ENCODE peak calls at places on chromosome 2, in six cellular contexts. One of them, this sample, is unnamed. For H3K9me3 and H3K36me3, the result is how much of the 10 kb centered on the place peaks cover.

GRCh38 chr2:189613077-189613636 is 32.6 kb upstream of the SLC40A1 start:
- DNase-seq in PC-3: no peak
- DNase-seq in fibroblast of lung: peak
- DNase-seq in right lobe of liver: no peak
- DNase-seq in uterus: peak
- DNase-seq in sigmoid colon: no peak
- DNase-seq in this sample: peak

GRCh38 chr2:109128048-109128465 is 948 bp upstream of the SH3RF3 start:
- DNase-seq in PC-3: peak
- DNase-seq in fibroblast of lung: peak
- DNase-seq in right lobe of liver: peak
- DNase-seq in uterus: peak
- DNase-seq in sigmoid colon: peak
- DNase-seq in this sample: peak

GRCh38 chr2:33670392-33670937 is 71.4 kb upstream of the FAM98A start:
- DNase-seq in PC-3: peak
- DNase-seq in fibroblast of lung: no peak
- DNase-seq in right lobe of liver: no peak
- DNase-seq in uterus: no peak
- DNase-seq in sigmoid colon: no peak
- DNase-seq in this sample: no peak

GRCh38 chr2:70893186-70893585 is 42.5 kb upstream of the ATP6V1B1 start:
- DNase-seq in PC-3: no peak
- DNase-seq in fibroblast of lung: no peak
- DNase-seq in right lobe of liver: no peak
- DNase-seq in uterus: no peak
- DNase-seq in sigmoid colon: no peak
- DNase-seq in this sample: no peak

GRCh38 chr2:52512760-52513159 is 1254.8 kb upstream of the CHAC2 start:
- DNase-seq in PC-3: no peak
- DNase-seq in fibroblast of lung: no peak
- DNase-seq in right lobe of liver: no peak
- DNase-seq in uterus: no peak
- DNase-seq in sigmoid colon: no peak
- DNase-seq in this sample: no peak

GRCh38 chr2:117858892-117859531 is 44.5 kb downstream of the DDX18 start:
- DNase-seq in PC-3: no peak
- DNase-seq in fibroblast of lung: no peak
- DNase-seq in right lobe of liver: no peak
- DNase-seq in uterus: no peak
- DNase-seq in sigmoid colon: no peak
- DNase-seq in this sample: no peak

GRCh38 chr2:217835931-217836881 is 166.6 kb downstream of the TNS1 start:
- DNase-seq in PC-3: no peak
- DNase-seq in fibroblast of lung: peak
- DNase-seq in right lobe of liver: no peak
- DNase-seq in uterus: peak
- DNase-seq in sigmoid colon: peak
- DNase-seq in this sample: peak

GRCh38 chr2:235343869-235344268 is 150.0 kb upstream of the AGAP1 start:
- DNase-seq in PC-3: no peak
- DNase-seq in fibroblast of lung: peak
- DNase-seq in right lobe of liver: no peak
- DNase-seq in uterus: no peak
- DNase-seq in sigmoid colon: no peak
- DNase-seq in this sample: peak

GRCh38 chr2:54975598-54976507 is 74.4 kb downstream of the RTN4 start:
- DNase-seq in PC-3: no peak
- DNase-seq in fibroblast of lung: no peak
- DNase-seq in right lobe of liver: no peak
- DNase-seq in uterus: no peak
- DNase-seq in sigmoid colon: no peak
- DNase-seq in this sample: no peak

GRCh38 chr2:54572636-54573531 is 116.8 kb downstream of the SPTBN1 start:
- DNase-seq in PC-3: peak
- DNase-seq in fibroblast of lung: peak
- DNase-seq in right lobe of liver: no peak
- DNase-seq in uterus: no peak
- DNase-seq in sigmoid colon: no peak
- DNase-seq in this sample: no peak

GRCh38 chr2:46097714-46098480 is 199.3 kb upstream of the EPAS1 start:
- DNase-seq in PC-3: peak
- DNase-seq in fibroblast of lung: peak
- DNase-seq in right lobe of liver: no peak
- DNase-seq in uterus: peak
- DNase-seq in sigmoid colon: peak
- DNase-seq in this sample: peak

DNA sequence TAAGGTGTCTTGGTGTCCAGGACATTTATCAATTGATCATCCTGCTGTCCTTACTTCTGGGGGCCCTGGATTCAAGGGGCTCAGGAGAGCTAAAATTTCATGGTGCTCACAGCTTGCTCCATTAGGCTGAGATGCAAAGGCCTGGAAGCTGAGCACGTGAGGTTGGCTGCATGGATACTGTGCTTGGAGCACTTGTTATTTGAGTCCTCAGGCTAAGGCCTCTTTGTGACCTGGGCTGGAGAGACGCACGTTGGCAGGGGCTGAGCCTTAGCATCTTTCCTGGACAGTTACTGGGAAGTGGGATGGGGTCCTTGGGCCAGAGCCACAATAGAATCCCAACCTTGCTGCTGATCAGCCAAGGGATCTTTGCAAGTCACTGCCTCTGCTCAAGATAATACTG is 151.2 kb upstream of the HS6ST1 start:
- DNase-seq in PC-3: no peak
- DNase-seq in fibroblast of lung: no peak
- DNase-seq in right lobe of liver: no peak
- DNase-seq in uterus: no peak
- DNase-seq in sigmoid colon: no peak
- DNase-seq in this sample: no peak
- H3K9me3 ChIP-seq in PC-3: under half
- H3K9me3 ChIP-seq in fibroblast of lung: under half
- H3K9me3 ChIP-seq in right lobe of liver: under half
- H3K9me3 ChIP-seq in uterus: under half
- H3K9me3 ChIP-seq in sigmoid colon: under half
- H3K9me3 ChIP-seq in this sample: under half

GRCh38 chr2:4354164-4354563 is 650.8 kb downstream of the DCDC2C start:
- DNase-seq in PC-3: peak
- DNase-seq in fibroblast of lung: peak
- DNase-seq in right lobe of liver: no peak
- DNase-seq in uterus: no peak
- DNase-seq in sigmoid colon: no peak
- DNase-seq in this sample: no peak

GRCh38 chr2:4358855-4359254 is 655.5 kb downstream of the DCDC2C start:
- DNase-seq in PC-3: no peak
- DNase-seq in fibroblast of lung: no peak
- DNase-seq in right lobe of liver: no peak
- DNase-seq in uterus: no peak
- DNase-seq in sigmoid colon: no peak
- DNase-seq in this sample: no peak

GRCh38 chr2:4353668-4354067 is 650.3 kb downstream of the DCDC2C start:
- DNase-seq in PC-3: no peak
- DNase-seq in fibroblast of lung: no peak
- DNase-seq in right lobe of liver: no peak
- DNase-seq in uterus: no peak
- DNase-seq in sigmoid colon: no peak
- DNase-seq in this sample: no peak

GRCh38 chr2:4354678-4355077 is 651.3 kb downstream of the DCDC2C start:
- DNase-seq in PC-3: peak
- DNase-seq in fibroblast of lung: no peak
- DNase-seq in right lobe of liver: no peak
- DNase-seq in uterus: no peak
- DNase-seq in sigmoid colon: no peak
- DNase-seq in this sample: peak
- TF ChIP-seq CTCF in PC-3: peak
- TF ChIP-seq CTCF in fibroblast of lung: no peak
- TF ChIP-seq CTCF in right lobe of liver: peak
- TF ChIP-seq CTCF in uterus: no peak
- TF ChIP-seq CTCF in sigmoid colon: no peak
- TF ChIP-seq CTCF in this sample: peak

GRCh38 chr2:135159191-135159590 is 107.1 kb downstream of the RAB3GAP1 start:
- DNase-seq in PC-3: no peak
- DNase-seq in fibroblast of lung: no peak
- DNase-seq in right lobe of liver: no peak
- DNase-seq in uterus: no peak
- DNase-seq in sigmoid colon: no peak
- DNase-seq in this sample: no peak
- H3K36me3 ChIP-seq in PC-3: under half
- H3K36me3 ChIP-seq in fibroblast of lung: under half
- H3K36me3 ChIP-seq in right lobe of liver: under half
- H3K36me3 ChIP-seq in uterus: under half
- H3K36me3 ChIP-seq in sigmoid colon: half or more
- H3K36me3 ChIP-seq in this sample: under half

DNA sequence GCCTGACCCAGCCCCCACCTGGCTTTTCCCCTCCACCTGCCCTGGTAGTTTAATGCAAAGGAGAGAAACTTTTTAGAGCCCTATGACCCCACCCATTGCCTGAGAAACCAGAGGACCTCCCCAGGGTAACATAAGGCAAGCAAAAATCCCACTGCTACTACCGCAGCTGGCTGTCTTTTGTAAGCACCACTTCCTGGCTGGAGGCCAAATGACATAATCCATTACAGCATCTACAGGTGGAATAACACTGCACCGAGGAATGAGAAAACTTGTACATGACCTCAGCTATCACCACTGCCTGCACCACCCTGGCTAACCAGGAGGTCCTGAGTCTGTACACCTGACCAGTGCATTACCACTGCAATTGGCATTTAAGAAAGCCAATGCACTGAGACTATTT is 149.6 kb upstream of the GALNT5 start:
- DNase-seq in PC-3: peak
- DNase-seq in fibroblast of lung: peak
- DNase-seq in right lobe of liver: no peak
- DNase-seq in uterus: no peak
- DNase-seq in sigmoid colon: no peak
- DNase-seq in this sample: no peak
- H3K9me3 ChIP-seq in PC-3: under half
- H3K9me3 ChIP-seq in fibroblast of lung: under half
- H3K9me3 ChIP-seq in right lobe of liver: under half
- H3K9me3 ChIP-seq in uterus: under half
- H3K9me3 ChIP-seq in sigmoid colon: under half
- H3K9me3 ChIP-seq in this sample: under half

DNA sequence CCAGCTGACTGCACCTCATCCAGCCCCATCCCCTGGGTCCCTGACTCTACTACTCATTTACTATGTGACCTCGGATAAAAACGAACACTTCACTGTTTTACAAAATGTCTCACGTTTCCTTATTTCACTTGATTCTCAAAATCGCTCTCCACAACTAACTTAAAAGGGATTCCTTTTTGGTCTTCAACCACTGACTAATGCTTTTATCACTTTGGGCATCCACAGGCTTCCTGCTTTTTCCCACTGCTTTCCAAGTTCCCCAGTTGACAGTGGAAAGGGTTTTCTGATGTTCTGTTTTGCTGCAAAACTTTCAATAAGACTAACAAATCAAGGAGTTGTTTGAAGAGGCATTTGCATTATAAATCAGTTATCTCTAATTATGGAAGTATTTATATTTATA is 24.1 kb downstream of the EIF2AK3 start:
- DNase-seq in PC-3: peak
- DNase-seq in fibroblast of lung: no peak
- DNase-seq in right lobe of liver: no peak
- DNase-seq in uterus: no peak
- DNase-seq in sigmoid colon: no peak
- DNase-seq in this sample: no peak
- TF ChIP-seq CTCF in PC-3: no peak
- TF ChIP-seq CTCF in fibroblast of lung: no peak
- TF ChIP-seq CTCF in right lobe of liver: no peak
- TF ChIP-seq CTCF in uterus: no peak
- TF ChIP-seq CTCF in sigmoid colon: no peak
- TF ChIP-seq CTCF in this sample: no peak

GRCh38 chr2:26191316-26192159 is 18.6 kb downstream of the GAREM2 start:
- DNase-seq in PC-3: no peak
- DNase-seq in fibroblast of lung: no peak
- DNase-seq in right lobe of liver: no peak
- DNase-seq in uterus: no peak
- DNase-seq in sigmoid colon: peak
- DNase-seq in this sample: no peak
- H3K36me3 ChIP-seq in PC-3: under half
- H3K36me3 ChIP-seq in fibroblast of lung: under half
- H3K36me3 ChIP-seq in right lobe of liver: under half
- H3K36me3 ChIP-seq in uterus: under half
- H3K36me3 ChIP-seq in sigmoid colon: half or more
- H3K36me3 ChIP-seq in this sample: under half

DNA sequence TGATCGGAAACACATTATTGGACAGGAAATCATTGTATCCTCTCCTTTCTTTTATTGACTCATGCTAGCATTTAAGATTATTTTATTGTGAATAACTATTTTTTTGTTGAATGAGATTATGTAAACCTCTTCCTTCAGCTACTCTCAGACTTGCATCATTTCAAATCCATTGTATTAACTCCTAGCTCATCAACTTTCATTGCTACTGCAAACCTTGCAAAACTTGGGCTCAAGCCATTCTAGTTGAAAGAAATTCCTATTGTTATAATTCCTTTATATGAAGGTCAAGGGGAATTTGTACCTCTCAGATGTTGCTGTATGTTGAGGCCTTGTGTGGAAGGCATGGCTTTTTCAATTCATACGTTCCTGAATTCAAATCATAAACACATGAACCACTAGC is 1764.6 kb downstream of the SUCLG1 start:
- DNase-seq in PC-3: no peak
- DNase-seq in fibroblast of lung: no peak
- DNase-seq in right lobe of liver: no peak
- DNase-seq in uterus: no peak
- DNase-seq in sigmoid colon: no peak
- DNase-seq in this sample: no peak
- H3K9me3 ChIP-seq in PC-3: under half
- H3K9me3 ChIP-seq in fibroblast of lung: under half
- H3K9me3 ChIP-seq in right lobe of liver: under half
- H3K9me3 ChIP-seq in uterus: under half
- H3K9me3 ChIP-seq in sigmoid colon: under half
- H3K9me3 ChIP-seq in this sample: under half

GRCh38 chr2:209322905-209323517 is 100.8 kb upstream of the MAP2 start:
- DNase-seq in PC-3: no peak
- DNase-seq in fibroblast of lung: no peak
- DNase-seq in right lobe of liver: no peak
- DNase-seq in uterus: no peak
- DNase-seq in sigmoid colon: no peak
- DNase-seq in this sample: no peak

GRCh38 chr2:209321076-209321475 is 102.8 kb upstream of the MAP2 start:
- DNase-seq in PC-3: peak
- DNase-seq in fibroblast of lung: peak
- DNase-seq in right lobe of liver: no peak
- DNase-seq in uterus: no peak
- DNase-seq in sigmoid colon: no peak
- DNase-seq in this sample: no peak

GRCh38 chr2:209323738-209324137 is 100.1 kb upstream of the MAP2 start:
- DNase-seq in PC-3: no peak
- DNase-seq in fibroblast of lung: no peak
- DNase-seq in right lobe of liver: no peak
- DNase-seq in uterus: no peak
- DNase-seq in sigmoid colon: no peak
- DNase-seq in this sample: no peak

GRCh38 chr2:209321581-209321980 is 102.3 kb upstream of the MAP2 start:
- DNase-seq in PC-3: no peak
- DNase-seq in fibroblast of lung: no peak
- DNase-seq in right lobe of liver: no peak
- DNase-seq in uterus: no peak
- DNase-seq in sigmoid colon: no peak
- DNase-seq in this sample: no peak

DNA sequence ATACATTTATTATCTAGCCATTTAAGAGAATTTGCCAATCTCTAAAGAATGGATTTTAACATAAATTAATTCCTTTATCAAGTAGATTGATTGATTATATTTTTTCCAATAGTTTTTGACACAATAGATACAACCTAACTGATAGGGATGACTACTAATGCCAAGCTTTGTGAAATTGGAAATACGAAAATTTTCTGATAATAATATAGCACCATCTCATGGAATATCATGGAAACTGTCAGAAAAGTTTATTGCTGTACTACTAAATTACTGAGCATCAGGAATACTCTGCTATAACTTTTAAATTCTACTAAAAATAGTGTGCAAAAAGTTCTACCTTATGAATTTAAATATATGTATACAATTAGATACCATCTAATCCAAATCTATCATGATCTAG is 101.8 kb upstream of the MAP2 start:
- DNase-seq in PC-3: no peak
- DNase-seq in fibroblast of lung: no peak
- DNase-seq in right lobe of liver: no peak
- DNase-seq in uterus: no peak
- DNase-seq in sigmoid colon: no peak
- DNase-seq in this sample: no peak
- TF ChIP-seq CTCF in PC-3: peak
- TF ChIP-seq CTCF in fibroblast of lung: no peak
- TF ChIP-seq CTCF in right lobe of liver: no peak
- TF ChIP-seq CTCF in uterus: no peak
- TF ChIP-seq CTCF in sigmoid colon: no peak
- TF ChIP-seq CTCF in this sample: no peak